ENCODE peak calls at places on chromosome 16, in eight cellular contexts. Z is stomach, Q is sigmoid colon, D is A549, A is tibial nerve, K is K562, I is GM12878, N is ovary. L is an unnamed sample.

GRCh38 chr16:6076631-6077030 is 979.0 kb upstream of the EEF2KMT start:
- DNase-seq in Z (no peak), Q (no peak), D (no peak), A (no peak), K (no peak), I (no peak), N (no peak), L (no peak)

GRCh38 chr16:66670691-66671090 is 25.9 kb downstream of the CMTM4 start:
- DNase-seq in Z (no peak), Q (no peak), D (no peak), A (no peak), K (no peak), I (no peak), N (no peak), L (no peak)

GRCh38 chr16:11432856-11433395 is 87.7 kb downstream of the RMI2 start:
- DNase-seq in Z (no peak), Q (no peak), D (no peak), A (no peak), K (no peak), I (no peak), N (no peak), L (no peak)

GRCh38 chr16:23523321-23523720 is 13.0 kb upstream of the GGA2 start:
- DNase-seq in Z (no peak), Q (no peak), D (no peak), A (no peak), K (no peak), I (no peak), N (no peak), L (no peak)

GRCh38 chr16:87178977-87179376 is 138.2 kb downstream of the C16orf95 start:
- DNase-seq in Z (no peak), Q (no peak), D (no peak), A (no peak), K (no peak), I (no peak), N (peak), L (no peak)

GRCh38 chr16:14483819-14484385 is 146.2 kb downstream of the PARN start:
- DNase-seq in Z (no peak), Q (no peak), D (no peak), A (no peak), K (no peak), I (no peak), N (no peak), L (no peak)

GRCh38 chr16:10552998-10553491 is 27.4 kb downstream of the EMP2 start:
- DNase-seq in Z (peak), Q (no peak), D (peak), A (peak), K (peak), I (peak), N (no peak), L (no peak)

GRCh38 chr16:50571786-50572185 is 23.6 kb downstream of the NKD1 start:
- DNase-seq in Z (no peak), Q (no peak), D (no peak), A (no peak), K (no peak), I (no peak), N (no peak), L (no peak)

GRCh38 chr16:4828567-4829320 is 18.3 kb downstream of the GLYR1 start:
- DNase-seq in Z (no peak), Q (no peak), D (no peak), A (no peak), K (no peak), I (no peak), N (no peak), L (no peak)

GRCh38 chr16:82936941-82937551 is 310.3 kb downstream of the CDH13 start:
- DNase-seq in Z (no peak), Q (no peak), D (no peak), A (no peak), K (no peak), I (no peak), N (no peak), L (no peak)

GRCh38 chr16:23081675-23082119 is 67.6 kb downstream of the USP31 start:
- DNase-seq in Z (no peak), Q (no peak), D (peak), A (no peak), K (no peak), I (no peak), N (no peak), L (no peak)

GRCh38 chr16:686459-687260 is 2.5 kb upstream of the JMJD8 start:
- DNase-seq in Z (no peak), Q (no peak), D (no peak), A (no peak), K (no peak), I (no peak), N (peak), L (no peak)

GRCh38 chr16:78809535-78809934 is 710.1 kb downstream of the WWOX start:
- DNase-seq in Z (no peak), Q (no peak), D (no peak), A (no peak), K (no peak), I (no peak), N (no peak), L (no peak)

GRCh38 chr16:88315543-88316105 is 67.1 kb upstream of the ZNF469 start:
- DNase-seq in Z (peak), Q (no peak), D (peak), A (no peak), K (peak), I (no peak), N (no peak), L (peak)

GRCh38 chr16:62021295-62021694 is 14.9 kb downstream of the CDH8 start:
- DNase-seq in Z (no peak), Q (no peak), D (no peak), A (no peak), K (no peak), I (no peak), N (no peak), L (no peak)
- TF ChIP-seq EP300 in Z (no peak), Q (no peak), D (no peak), A (no peak), K (no peak), I (no peak), N (no peak), L (no peak)

GRCh38 chr16:17461951-17462729 is 8.6 kb downstream of the XYLT1 start:
- DNase-seq in Z (no peak), Q (no peak), D (no peak), A (no peak), K (no peak), I (no peak), N (no peak), L (no peak)
- H3K27ac ChIP-seq in Z (no peak), Q (no peak), D (no peak), A (no peak), K (no peak), I (peak), N (no peak), L (no peak)

GRCh38 chr16:27379919-27380318 is 22.1 kb upstream of the IL21R start:
- DNase-seq in Z (no peak), Q (no peak), D (no peak), A (no peak), K (no peak), I (no peak), N (no peak), L (no peak)

GRCh38 chr16:27385398-27385797 is 16.6 kb upstream of the IL21R start:
- DNase-seq in Z (no peak), Q (no peak), D (no peak), A (no peak), K (no peak), I (no peak), N (no peak), L (no peak)

GRCh38 chr16:27382187-27382855 is 19.7 kb upstream of the IL21R start:
- DNase-seq in Z (peak), Q (no peak), D (no peak), A (no peak), K (no peak), I (no peak), N (no peak), L (no peak)

GRCh38 chr16:27386674-27387073 is 15.3 kb upstream of the IL21R start:
- DNase-seq in Z (no peak), Q (no peak), D (no peak), A (no peak), K (no peak), I (no peak), N (no peak), L (no peak)

GRCh38 chr16:27383511-27384243 is 18.3 kb upstream of the IL21R start:
- DNase-seq in Z (no peak), Q (peak), D (no peak), A (no peak), K (no peak), I (no peak), N (no peak), L (no peak)
- TF ChIP-seq EP300 in Z (no peak), Q (no peak), D (no peak), A (no peak), K (no peak), I (no peak), N (no peak), L (no peak)

GRCh38 chr16:2966803-2967184 is 2.4 kb upstream of the PAQR4 start:
- DNase-seq in Z (peak), Q (no peak), D (no peak), A (no peak), K (no peak), I (no peak), N (peak), L (no peak)
- H3K27ac ChIP-seq in Z (no peak), Q (no peak), D (no peak), A (no peak), K (no peak), I (no peak), N (no peak), L (no peak)

GRCh38 chr16:19681637-19682036 is 36.4 kb downstream of the KNOP1 start:
- DNase-seq in Z (no peak), Q (no peak), D (no peak), A (no peak), K (no peak), I (no peak), N (no peak), L (no peak)

GRCh38 chr16:19677403-19677802 is 40.6 kb downstream of the KNOP1 start:
- DNase-seq in Z (no peak), Q (no peak), D (no peak), A (no peak), K (no peak), I (no peak), N (no peak), L (no peak)

GRCh38 chr16:19683453-19684236 is 34.4 kb downstream of the KNOP1 start:
- DNase-seq in Z (no peak), Q (no peak), D (no peak), A (no peak), K (no peak), I (no peak), N (no peak), L (no peak)

GRCh38 chr16:19678804-19679203 is 39.2 kb downstream of the KNOP1 start:
- DNase-seq in Z (no peak), Q (no peak), D (no peak), A (no peak), K (no peak), I (no peak), N (no peak), L (no peak)

GRCh38 chr16:19680972-19681371 is 37.1 kb downstream of the KNOP1 start:
- DNase-seq in Z (no peak), Q (no peak), D (no peak), A (no peak), K (no peak), I (no peak), N (no peak), L (no peak)
- TF ChIP-seq EP300 in Z (no peak), Q (no peak), D (no peak), A (no peak), K (no peak), I (no peak), N (no peak), L (no peak)

DNA sequence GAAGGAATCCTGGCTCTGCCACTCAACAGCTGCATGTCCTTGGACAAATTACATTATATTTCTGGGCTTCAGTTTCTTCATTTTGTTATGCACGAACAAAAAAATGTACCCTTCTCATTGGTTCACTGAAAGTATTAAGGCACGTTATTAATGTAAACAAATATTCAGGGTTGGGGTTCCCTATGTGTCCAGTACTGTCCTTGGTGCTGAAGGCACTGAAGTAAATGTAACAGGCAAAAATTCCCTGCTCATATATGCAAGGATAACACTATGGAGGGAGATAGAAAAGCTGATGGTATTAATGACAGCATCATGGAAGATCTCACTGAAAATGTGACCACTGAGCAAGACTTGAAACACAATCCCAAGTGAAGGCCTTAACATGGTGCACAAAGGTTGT is 386.6 kb downstream of the XYLT1 start:
- DNase-seq in Z (no peak), Q (no peak), D (no peak), A (no peak), K (no peak), I (no peak), N (no peak), L (no peak)
- H3K27ac ChIP-seq in Z (no peak), Q (no peak), D (no peak), A (no peak), K (no peak), I (no peak), N (no peak), L (no peak)

GRCh38 chr16:75229172-75230031 is 10.6 kb downstream of the CTRB1 start:
- DNase-seq in Z (no peak), Q (no peak), D (no peak), A (no peak), K (no peak), I (no peak), N (no peak), L (no peak)

GRCh38 chr16:75225678-75226515 is 7.1 kb downstream of the CTRB1 start:
- DNase-seq in Z (no peak), Q (no peak), D (no peak), A (no peak), K (no peak), I (no peak), N (no peak), L (no peak)

GRCh38 chr16:75226550-75227360 is 8.0 kb downstream of the CTRB1 start:
- DNase-seq in Z (no peak), Q (no peak), D (no peak), A (no peak), K (no peak), I (no peak), N (no peak), L (no peak)

GRCh38 chr16:75228143-75228976 is 9.6 kb downstream of the CTRB1 start:
- DNase-seq in Z (no peak), Q (no peak), D (no peak), A (no peak), K (no peak), I (no peak), N (no peak), L (no peak)

GRCh38 chr16:75227361-75228142 is 8.8 kb downstream of the CTRB1 start:
- DNase-seq in Z (no peak), Q (no peak), D (no peak), A (no peak), K (no peak), I (no peak), N (no peak), L (no peak)
- TF ChIP-seq EP300 in Z (no peak), Q (no peak), D (no peak), A (no peak), K (no peak), I (no peak), N (no peak), L (no peak)

GRCh38 chr16:57723170-57723569 is 12.4 kb upstream of the KATNB1 start:
- DNase-seq in Z (no peak), Q (no peak), D (peak), A (no peak), K (peak), I (no peak), N (no peak), L (peak)

GRCh38 chr16:57722651-57723050 is 12.9 kb upstream of the KATNB1 start:
- DNase-seq in Z (no peak), Q (no peak), D (no peak), A (no peak), K (no peak), I (no peak), N (no peak), L (no peak)

GRCh38 chr16:57720142-57720575 is 15.4 kb upstream of the KATNB1 start:
- DNase-seq in Z (peak), Q (no peak), D (peak), A (no peak), K (peak), I (no peak), N (no peak), L (peak)

GRCh38 chr16:57721765-57722499 is 13.6 kb upstream of the KATNB1 start:
- DNase-seq in Z (no peak), Q (no peak), D (no peak), A (no peak), K (no peak), I (no peak), N (no peak), L (no peak)

DNA sequence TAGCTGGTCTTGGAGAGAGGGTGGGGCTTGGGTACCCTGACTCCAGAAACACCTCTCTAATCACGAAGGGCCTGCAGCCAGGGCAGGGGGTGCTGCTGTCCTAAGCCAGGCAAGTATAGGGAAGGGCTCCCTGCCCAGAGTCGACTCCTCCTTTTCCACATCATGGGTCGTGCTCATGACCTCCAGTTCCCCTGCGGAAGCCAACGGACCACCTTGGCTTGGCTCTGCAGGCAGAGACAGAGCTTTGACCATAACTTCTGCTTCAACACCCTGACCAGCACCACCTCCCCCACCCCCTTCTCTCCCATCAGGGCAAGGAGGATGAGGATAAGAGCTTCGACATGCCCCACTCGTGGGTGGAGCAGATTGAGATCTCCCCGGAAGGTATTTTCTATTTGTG is 14.2 kb upstream of the KATNB1 start:
- DNase-seq in Z (no peak), Q (no peak), D (no peak), A (no peak), K (no peak), I (no peak), N (no peak), L (no peak)
- H3K27ac ChIP-seq in Z (no peak), Q (no peak), D (no peak), A (no peak), K (no peak), I (no peak), N (no peak), L (no peak)

GRCh38 chr16:85420501-85421337 is 192.4 kb upstream of the GSE1 start:
- DNase-seq in Z (peak), Q (peak), D (peak), A (no peak), K (peak), I (no peak), N (peak), L (peak)
- TF ChIP-seq EP300 in Z (no peak), Q (no peak), D (no peak), A (no peak), K (no peak), I (no peak), N (no peak), L (peak)

GRCh38 chr16:16028311-16028999 is 79.0 kb downstream of the ABCC1 start:
- DNase-seq in Z (peak), Q (no peak), D (no peak), A (no peak), K (no peak), I (no peak), N (no peak), L (no peak)
- H3K27ac ChIP-seq in Z (peak), Q (peak), D (peak), A (peak), K (no peak), I (no peak), N (no peak), L (no peak)

L was measured in HepG2.